ENCODE peak calls at places on chromosome 20, in five cellular contexts. I is lower lobe of right lung, L is transverse colon, A is PC-9, W is psoas muscle. K is an unnamed sample.

GRCh38 chr20:57680934-57681914 is 28.6 kb downstream of the PMEPA1 start:
- DNase-seq in A (peak), I (no peak), W (no peak), L (peak), K (no peak)

GRCh38 chr20:46545077-46545826 is 5.2 kb downstream of the OCSTAMP start:
- DNase-seq in A (no peak), I (no peak), L (no peak), W (no peak), K (no peak)

GRCh38 chr20:610130-611046 is at the start of gene TCF15:
- DNase-seq in L (no peak), A (no peak), W (peak), I (peak), K (no peak)

GRCh38 chr20:1987826-1988225 is 6.0 kb downstream of the PDYN start:
- DNase-seq in A (no peak), L (no peak), I (no peak), W (no peak), K (no peak)

GRCh38 chr20:62822788-62823651 is 6.2 kb downstream of the COL9A3 start:
- DNase-seq in A (peak), L (peak), W (no peak), I (no peak), K (no peak)

GRCh38 chr20:12153616-12154015 is 235.9 kb downstream of the BTBD3 start:
- DNase-seq in L (no peak), A (no peak), W (no peak), I (no peak), K (no peak)

GRCh38 chr20:1809121-1809520 is 86.1 kb upstream of the SIRPA start:
- DNase-seq in I (no peak), A (peak), L (no peak), W (no peak), K (no peak)

GRCh38 chr20:18466574-18466893 is 296 bp downstream of the DZANK1 start:
- DNase-seq in A (no peak), W (no peak), L (no peak), I (no peak), K (no peak)

GRCh38 chr20:51132286-51132810 is 109.4 kb upstream of the KCNG1 start:
- DNase-seq in I (no peak), L (peak), A (no peak), W (no peak), K (no peak)

DNA sequence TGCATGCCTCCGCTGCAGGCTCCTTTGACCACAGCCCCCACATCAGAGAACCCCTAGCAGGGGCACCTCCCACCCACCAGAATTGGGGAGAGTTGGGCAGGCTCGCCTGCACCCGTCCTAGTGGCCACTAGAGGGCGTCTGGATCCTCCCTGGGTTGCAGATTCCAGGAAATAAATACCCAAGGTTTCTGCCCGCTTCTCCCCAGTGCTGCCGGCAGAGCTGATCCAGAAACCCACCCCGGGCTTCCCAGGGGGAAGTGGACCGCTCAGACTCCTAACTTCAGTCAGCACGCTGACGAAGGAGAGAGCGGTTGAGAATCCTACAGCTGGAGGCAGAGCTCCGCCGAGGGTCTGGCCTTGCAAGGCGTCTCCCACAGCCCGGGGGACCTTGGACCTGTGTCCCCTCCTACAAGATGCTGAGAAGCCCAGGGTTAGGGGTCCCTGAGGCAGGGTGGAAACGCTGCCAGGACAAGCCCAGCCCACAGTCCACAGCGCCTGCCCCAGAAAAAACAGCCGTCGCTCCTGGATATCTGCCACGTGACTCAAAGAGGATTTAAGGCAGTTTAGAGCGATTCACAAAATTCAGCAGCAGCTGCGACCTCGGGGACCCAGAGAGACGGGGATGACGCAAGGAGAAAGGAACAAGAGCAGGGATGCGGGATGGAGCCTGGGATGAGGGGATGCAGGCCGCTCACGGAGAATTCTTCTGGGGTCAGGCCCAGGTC is 32.6 kb upstream of the PHACTR3 start:
- DNase-seq in W (peak), I (peak), A (no peak), L (peak), K (no peak)
- H3K4me3 ChIP-seq in W (peak), I (peak), A (no peak), L (no peak), K (peak)

DNA sequence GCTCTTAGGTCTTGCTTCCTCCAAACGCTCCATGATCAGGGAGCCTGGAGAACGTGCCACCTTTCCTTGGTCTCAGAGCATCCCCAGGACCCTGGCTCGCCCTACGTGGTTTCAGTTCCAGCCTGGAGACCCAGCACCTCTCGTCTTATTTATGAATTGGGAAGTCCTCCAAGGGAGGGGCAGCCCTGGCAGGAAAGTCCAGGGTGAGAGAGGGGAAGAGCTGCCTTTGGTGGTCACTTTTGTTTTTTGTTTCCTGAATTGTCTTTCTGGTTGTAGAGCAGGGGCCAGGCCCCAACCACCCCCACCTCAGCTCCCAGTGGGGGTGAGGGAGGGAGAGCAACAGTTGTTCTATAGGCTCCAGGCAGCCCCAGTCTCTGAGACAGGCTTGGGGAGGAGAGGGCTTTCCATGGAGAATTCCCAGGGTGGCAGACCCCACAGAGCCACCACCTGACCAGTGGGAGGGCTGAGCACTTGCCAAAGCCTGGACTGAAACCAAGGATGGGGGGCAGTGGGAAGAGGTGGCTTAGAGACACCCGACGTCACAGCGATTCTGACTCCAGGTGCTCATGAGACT is 88.8 kb downstream of the PRND start:
- DNase-seq in L (no peak), A (no peak), W (no peak), I (no peak), K (no peak)
- H3K4me3 ChIP-seq in L (no peak), A (no peak), W (no peak), I (no peak), K (no peak)

DNA sequence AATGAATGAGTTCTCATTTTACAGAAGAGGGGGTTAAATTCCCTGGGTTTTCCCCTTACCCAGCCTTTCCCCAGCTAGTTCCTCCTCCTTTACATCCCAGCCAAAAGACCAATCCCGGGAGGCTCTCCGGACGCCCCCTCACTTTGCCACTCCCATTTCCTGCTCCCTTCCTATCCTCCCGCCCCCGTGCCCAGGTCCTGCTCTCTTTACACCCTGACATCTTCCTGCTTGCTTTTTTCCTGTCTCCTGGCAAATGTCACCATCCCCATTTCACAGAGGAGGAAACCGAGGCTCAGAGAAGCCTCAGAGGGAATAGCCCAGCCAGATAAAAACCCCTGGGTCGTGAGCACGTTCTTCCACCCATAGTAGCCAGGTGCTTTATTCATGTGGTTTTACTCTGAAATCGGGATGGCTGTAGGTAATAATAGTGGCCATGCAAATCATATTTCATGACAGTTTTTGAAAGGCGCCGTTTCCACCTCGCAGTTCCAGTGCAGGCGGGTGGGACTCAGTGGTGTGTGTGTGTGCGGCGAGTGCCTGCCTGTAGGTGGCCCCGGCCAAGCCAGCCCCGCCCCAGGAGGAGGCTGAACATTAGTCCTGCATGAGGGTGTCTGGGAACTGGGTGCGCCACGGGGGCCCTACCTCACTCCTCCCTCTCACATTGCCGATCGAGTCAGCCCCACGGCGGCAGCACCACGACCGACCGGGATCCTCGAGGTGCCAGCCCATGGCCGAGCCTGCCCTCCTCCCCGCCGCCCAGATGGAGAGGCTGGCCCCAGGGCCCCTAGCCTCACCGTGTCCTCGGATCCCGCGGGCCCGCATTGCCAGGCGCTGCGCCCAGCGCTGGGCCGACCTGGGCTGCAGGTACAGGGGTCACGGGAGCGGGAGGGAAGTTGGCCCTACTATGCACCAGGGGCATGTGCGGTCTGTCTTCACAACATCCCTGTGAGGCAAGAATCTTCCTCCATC is at the start of gene ARHGAP40:
- DNase-seq in A (peak), L (peak), W (no peak), I (peak), K (no peak)
- H3K4me3 ChIP-seq in A (peak), L (no peak), W (no peak), I (peak), K (peak)

DNA sequence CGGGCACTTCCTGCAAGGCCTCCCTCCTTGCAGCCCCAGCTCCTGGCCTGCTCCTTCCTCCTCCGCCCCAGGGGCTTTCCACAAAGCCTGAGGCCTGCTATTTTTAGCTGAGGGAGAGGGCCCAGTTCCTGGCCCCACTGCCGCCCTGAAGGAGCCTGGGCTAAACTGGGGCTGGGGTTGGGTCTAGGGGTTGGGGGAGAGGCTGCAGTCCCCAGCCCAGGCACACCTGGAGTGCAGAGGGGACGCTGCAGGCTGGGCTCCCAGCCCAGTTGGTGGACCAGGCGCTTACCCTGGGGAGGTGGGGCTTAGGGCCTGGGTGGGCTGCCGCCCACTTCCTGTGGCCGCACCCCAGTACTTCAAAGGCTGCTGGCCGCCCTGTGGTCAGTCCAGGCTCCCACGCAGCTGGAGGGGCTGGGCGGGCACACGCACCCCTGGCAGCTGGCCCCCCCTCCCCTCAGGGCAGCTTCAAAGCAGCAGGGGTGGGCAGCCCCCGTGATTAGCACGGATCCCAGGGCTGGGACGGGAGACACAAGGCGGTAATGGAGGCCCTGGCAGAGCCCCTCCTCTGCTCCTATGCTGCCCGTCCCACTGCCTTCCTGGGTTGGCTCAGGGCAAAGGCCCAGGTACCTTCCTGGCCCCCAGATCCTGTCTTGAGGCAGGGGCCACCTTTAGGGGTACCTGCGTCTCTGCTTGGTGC is 7.1 kb upstream of the ABHD16B start:
- DNase-seq in I (no peak), A (no peak), W (no peak), L (no peak), K (no peak)
- H3K4me3 ChIP-seq in I (peak), A (no peak), W (peak), L (no peak), K (peak)

GRCh38 chr20:13220857-13221297 is at the start of gene ISM1:
- DNase-seq in A (no peak), L (no peak), I (peak), W (peak), K (no peak)
- H3K4me3 ChIP-seq in A (peak), L (peak), I (peak), W (peak), K (peak)

DNA sequence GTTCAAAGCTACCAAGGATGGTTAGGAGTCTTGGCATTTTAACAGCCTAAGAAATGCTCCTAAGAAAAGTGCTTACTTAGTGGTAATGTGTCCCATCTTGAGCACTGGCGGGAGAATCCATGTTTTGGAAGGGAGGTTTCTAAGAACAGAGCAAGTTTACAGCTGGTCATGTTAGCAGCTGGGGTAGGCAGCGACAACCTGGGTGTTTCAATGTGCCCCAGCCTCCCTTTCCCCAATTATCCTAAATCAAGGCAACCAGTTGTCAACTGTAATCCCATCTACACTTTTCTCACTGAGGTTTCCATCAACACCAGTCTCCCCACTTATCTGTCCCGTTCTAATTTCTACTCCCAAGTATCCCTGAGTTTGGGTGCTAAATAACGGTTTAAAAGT is 1.7 kb upstream of the JAG1 start:
- DNase-seq in I (no peak), L (no peak), A (no peak), W (no peak), K (no peak)
- H3K4me3 ChIP-seq in I (peak), L (no peak), A (peak), W (peak), K (peak)

GRCh38 chr20:38645980-38646858 is 44.6 kb downstream of the ARHGAP40 start:
- DNase-seq in W (peak), L (peak), I (peak), A (no peak), K (peak)
- H3K4me3 ChIP-seq in W (peak), L (no peak), I (peak), A (peak), K (peak)

GRCh38 chr20:36065427-36065998 is 89.0 kb upstream of the EPB41L1 start:
- DNase-seq in W (no peak), L (no peak), A (no peak), I (no peak), K (peak)
- H3K4me3 ChIP-seq in W (peak), L (peak), A (peak), I (peak), K (peak)

GRCh38 chr20:20312562-20312961 is 55.3 kb upstream of the INSM1 start:
- DNase-seq in W (no peak), I (no peak), L (no peak), A (no peak), K (no peak)
- H3K4me3 ChIP-seq in W (no peak), I (no peak), L (no peak), A (no peak), K (no peak)

K was measured in coronary artery.